ENCODE peak calls at places on chromosomes 13 and 19, in four cellular contexts. One of them, this sample, is unnamed.

GRCh38 chr13:113759525-113760137 is 605 bp downstream of the TMEM255B start:
- DNase-seq in hepatocyte: no peak
- DNase-seq in IMR-90: peak; percentile 9
- DNase-seq in endothelial cell of umbilical vein: peak; percentile 84
- DNase-seq in this sample: no peak

GRCh38 chr13:79457948-79458347 is 23.0 kb upstream of the NDFIP2 start:
- DNase-seq in hepatocyte: peak; percentile 9
- DNase-seq in IMR-90: peak; percentile 91
- DNase-seq in endothelial cell of umbilical vein: peak; percentile 79
- DNase-seq in this sample: no peak

GRCh38 chr19:4957981-4958380 is 10.9 kb upstream of the KDM4B start:
- DNase-seq in hepatocyte: no peak
- DNase-seq in IMR-90: no peak
- DNase-seq in endothelial cell of umbilical vein: no peak
- DNase-seq in this sample: no peak

GRCh38 chr19:39031368-39032163 is 783 bp downstream of the FBXO27 start:
- DNase-seq in hepatocyte: peak; percentile 98
- DNase-seq in IMR-90: no peak
- DNase-seq in endothelial cell of umbilical vein: peak; percentile 51
- DNase-seq in this sample: peak; percentile 93

GRCh38 chr13:30856004-30856790 is 49.9 kb upstream of the MEDAG start:
- DNase-seq in hepatocyte: no peak
- DNase-seq in IMR-90: no peak
- DNase-seq in endothelial cell of umbilical vein: no peak
- DNase-seq in this sample: no peak

GRCh38 chr19:3771906-3772450 is at the start of gene RAX2:
- DNase-seq in hepatocyte: no peak
- DNase-seq in IMR-90: no peak
- DNase-seq in endothelial cell of umbilical vein: no peak
- DNase-seq in this sample: no peak

GRCh38 chr19:4984448-4984990 is 15.6 kb downstream of the KDM4B start:
- DNase-seq in hepatocyte: no peak
- DNase-seq in IMR-90: no peak
- DNase-seq in endothelial cell of umbilical vein: no peak
- DNase-seq in this sample: no peak

GRCh38 chr13:94305033-94305432 is 174.4 kb downstream of the DCT start:
- DNase-seq in hepatocyte: no peak
- DNase-seq in IMR-90: no peak
- DNase-seq in endothelial cell of umbilical vein: no peak
- DNase-seq in this sample: no peak

GRCh38 chr19:28641395-28641794 is 571.6 kb downstream of the UQCRFS1 start:
- DNase-seq in hepatocyte: no peak
- DNase-seq in IMR-90: no peak
- DNase-seq in endothelial cell of umbilical vein: no peak
- DNase-seq in this sample: no peak

GRCh38 chr19:703651-704446 is 4.9 kb upstream of the PALM start:
- DNase-seq in hepatocyte: peak; percentile 80
- DNase-seq in IMR-90: peak; percentile 18
- DNase-seq in endothelial cell of umbilical vein: peak; percentile 22
- DNase-seq in this sample: peak; percentile 81

DNA sequence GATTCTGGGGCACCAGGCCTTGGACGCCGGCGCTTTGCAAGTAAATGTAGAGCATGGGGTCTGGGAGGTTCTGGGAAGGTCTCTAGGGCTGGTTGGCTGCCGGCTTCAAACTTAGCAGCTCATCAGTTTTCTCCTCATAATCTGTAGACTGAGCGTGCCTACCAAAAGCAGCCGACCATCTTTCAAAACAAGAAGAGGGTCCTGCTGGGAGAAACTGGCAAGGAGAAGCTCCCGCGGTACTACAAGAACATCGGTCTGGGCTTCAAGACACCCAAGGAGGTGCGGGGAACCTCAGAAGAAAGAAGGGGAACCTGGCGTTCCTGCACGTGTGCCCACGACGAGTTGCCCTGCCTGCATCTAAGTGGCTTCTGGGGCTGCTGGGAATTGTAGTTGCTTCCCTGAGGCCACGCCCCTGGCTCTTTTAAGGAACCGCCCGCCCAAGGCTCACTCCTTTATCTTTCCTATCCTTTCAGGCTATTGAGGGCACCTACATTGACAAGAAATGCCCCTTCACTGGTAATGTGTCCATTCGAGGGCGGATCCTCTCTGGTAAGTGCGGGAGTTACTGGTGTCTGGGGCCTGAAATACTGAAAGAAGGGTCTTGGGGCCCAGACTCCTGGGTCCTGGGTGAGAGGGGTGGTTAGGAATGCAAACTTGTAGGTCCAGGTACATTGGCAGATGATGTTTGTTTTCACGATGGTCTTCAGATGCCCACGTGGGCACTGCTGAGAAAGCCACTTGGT is 984 bp downstream of the RPS11 start:
- DNase-seq in hepatocyte: peak; percentile 83
- DNase-seq in IMR-90: peak; percentile 47
- DNase-seq in endothelial cell of umbilical vein: peak; percentile 49
- DNase-seq in this sample: peak; percentile 86
- H2AFZ ChIP-seq in hepatocyte: no peak overlapping the region
- H2AFZ ChIP-seq in IMR-90: no peak overlapping the region
- H2AFZ ChIP-seq in endothelial cell of umbilical vein: no peak overlapping the region
- H2AFZ ChIP-seq in this sample: no peak overlapping the region

GRCh38 chr19:10141973-10142372 is 22.3 kb upstream of the EIF3G start:
- DNase-seq in hepatocyte: no peak
- DNase-seq in IMR-90: no peak
- DNase-seq in endothelial cell of umbilical vein: no peak
- DNase-seq in this sample: no peak

GRCh38 chr19:10141479-10141878 is 21.8 kb upstream of the EIF3G start:
- DNase-seq in hepatocyte: no peak
- DNase-seq in IMR-90: no peak
- DNase-seq in endothelial cell of umbilical vein: no peak
- DNase-seq in this sample: no peak

GRCh38 chr19:10138879-10139795 is 19.4 kb upstream of the EIF3G start:
- DNase-seq in hepatocyte: no peak
- DNase-seq in IMR-90: no peak
- DNase-seq in endothelial cell of umbilical vein: no peak
- DNase-seq in this sample: no peak

GRCh38 chr19:10137751-10138682 is 18.3 kb upstream of the EIF3G start:
- DNase-seq in hepatocyte: no peak
- DNase-seq in IMR-90: no peak
- DNase-seq in endothelial cell of umbilical vein: no peak
- DNase-seq in this sample: no peak

GRCh38 chr19:10139952-10140351 is 20.3 kb upstream of the EIF3G start:
- DNase-seq in hepatocyte: no peak
- DNase-seq in IMR-90: no peak
- DNase-seq in endothelial cell of umbilical vein: no peak
- DNase-seq in this sample: no peak
- H3K36me3 ChIP-seq in hepatocyte: no peaks in the 10 kb centered on the region
- H3K36me3 ChIP-seq in IMR-90: peaks cover 84% of the 10 kb centered on the region
- H3K36me3 ChIP-seq in endothelial cell of umbilical vein: peaks cover 17% of the 10 kb centered on the region
- H3K36me3 ChIP-seq in this sample: peaks cover 98% of the 10 kb centered on the region

GRCh38 chr13:86864376-86864775 is 806.8 kb upstream of the SLITRK5 start:
- DNase-seq in hepatocyte: no peak
- DNase-seq in IMR-90: no peak
- DNase-seq in endothelial cell of umbilical vein: no peak
- DNase-seq in this sample: no peak
- H2AFZ ChIP-seq in hepatocyte: no peak overlapping the region
- H2AFZ ChIP-seq in IMR-90: no peak overlapping the region
- H2AFZ ChIP-seq in endothelial cell of umbilical vein: no peak overlapping the region
- H2AFZ ChIP-seq in this sample: no peak overlapping the region

GRCh38 chr19:2100719-2101061 is 4.0 kb downstream of the IZUMO4 start:
- DNase-seq in hepatocyte: no peak
- DNase-seq in IMR-90: no peak
- DNase-seq in endothelial cell of umbilical vein: no peak
- DNase-seq in this sample: no peak
- H3K36me3 ChIP-seq in hepatocyte: no peaks in the 10 kb centered on the region
- H3K36me3 ChIP-seq in IMR-90: peaks cover 43% of the 10 kb centered on the region
- H3K36me3 ChIP-seq in endothelial cell of umbilical vein: peaks cover 3% of the 10 kb centered on the region
- H3K36me3 ChIP-seq in this sample: peaks cover 53% of the 10 kb centered on the region

DNA sequence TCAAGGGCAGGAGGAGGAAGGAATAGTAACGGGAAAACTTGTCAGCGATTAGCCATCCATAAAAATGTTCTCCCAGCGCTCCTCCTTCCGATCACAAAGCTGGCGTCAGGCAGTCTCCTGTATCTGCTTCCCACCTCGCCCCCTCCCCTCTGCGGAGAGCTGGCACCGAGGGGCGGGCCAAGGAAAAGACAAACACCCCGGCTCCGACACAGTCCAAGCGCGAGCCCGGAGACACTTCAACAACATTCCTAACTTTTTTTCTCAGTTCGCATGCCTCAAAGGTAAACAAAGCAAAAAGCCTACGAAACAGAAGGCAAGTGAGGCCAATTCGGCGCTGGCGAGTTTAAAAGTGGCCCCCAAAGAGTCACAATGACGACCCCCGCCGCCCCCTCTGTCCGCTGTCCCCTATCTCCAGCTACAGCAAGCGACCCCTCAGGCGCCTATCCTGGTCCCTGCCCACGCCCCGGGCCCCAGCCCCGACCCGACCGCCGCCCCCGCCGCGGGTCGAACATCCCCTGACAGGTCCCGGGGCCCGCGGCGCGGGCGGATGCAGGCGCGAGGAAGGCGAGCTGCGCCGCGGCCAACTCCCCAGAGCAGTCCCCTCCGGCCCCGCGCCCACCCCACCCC is 719 bp downstream of the SMAD9 start:
- DNase-seq in hepatocyte: peak; percentile 71
- DNase-seq in IMR-90: peak; percentile 17
- DNase-seq in endothelial cell of umbilical vein: no peak
- DNase-seq in this sample: peak; percentile 70
- H2AFZ ChIP-seq in hepatocyte: peak overlapping the region; percentile 58
- H2AFZ ChIP-seq in IMR-90: peak overlapping the region; percentile 92
- H2AFZ ChIP-seq in endothelial cell of umbilical vein: peak overlapping the region; percentile 72
- H2AFZ ChIP-seq in this sample: peak overlapping the region; percentile 38

GRCh38 chr19:34230833-34231232 is 23.5 kb upstream of the GARRE1 start:
- DNase-seq in hepatocyte: no peak
- DNase-seq in IMR-90: no peak
- DNase-seq in endothelial cell of umbilical vein: no peak
- DNase-seq in this sample: no peak
- H3K36me3 ChIP-seq in hepatocyte: no peaks in the 10 kb centered on the region
- H3K36me3 ChIP-seq in IMR-90: peaks cover 25% of the 10 kb centered on the region
- H3K36me3 ChIP-seq in endothelial cell of umbilical vein: peaks cover 15% of the 10 kb centered on the region
- H3K36me3 ChIP-seq in this sample: peaks cover 71% of the 10 kb centered on the region

GRCh38 chr13:33679658-33680012 is 138.3 kb upstream of the RFC3 start:
- DNase-seq in hepatocyte: no peak
- DNase-seq in IMR-90: no peak
- DNase-seq in endothelial cell of umbilical vein: no peak
- DNase-seq in this sample: no peak

GRCh38 chr13:33676700-33677048 is 141.3 kb upstream of the RFC3 start:
- DNase-seq in hepatocyte: peak; percentile 38
- DNase-seq in IMR-90: peak; percentile 21
- DNase-seq in endothelial cell of umbilical vein: peak; percentile 39
- DNase-seq in this sample: peak; percentile 37

GRCh38 chr13:33677215-33677614 is 140.7 kb upstream of the RFC3 start:
- DNase-seq in hepatocyte: no peak
- DNase-seq in IMR-90: no peak
- DNase-seq in endothelial cell of umbilical vein: no peak
- DNase-seq in this sample: no peak

GRCh38 chr13:33678084-33678483 is 139.9 kb upstream of the RFC3 start:
- DNase-seq in hepatocyte: no peak
- DNase-seq in IMR-90: no peak
- DNase-seq in endothelial cell of umbilical vein: no peak
- DNase-seq in this sample: no peak

GRCh38 chr13:33678906-33679657 is 138.9 kb upstream of the RFC3 start:
- DNase-seq in hepatocyte: peak; percentile 79
- DNase-seq in IMR-90: peak; percentile 1
- DNase-seq in endothelial cell of umbilical vein: peak; percentile 95
- DNase-seq in this sample: no peak
- H2AFZ ChIP-seq in hepatocyte: no peak overlapping the region
- H2AFZ ChIP-seq in IMR-90: no peak overlapping the region
- H2AFZ ChIP-seq in endothelial cell of umbilical vein: peak overlapping the region; percentile 53
- H2AFZ ChIP-seq in this sample: peak overlapping the region; percentile 48

GRCh38 chr13:20799726-20800416 is 26.1 kb upstream of the EEF1AKMT1 start:
- DNase-seq in hepatocyte: no peak
- DNase-seq in IMR-90: peak; percentile 32
- DNase-seq in endothelial cell of umbilical vein: peak; percentile 28
- DNase-seq in this sample: no peak
- H3K36me3 ChIP-seq in hepatocyte: peaks cover 8% of the 10 kb centered on the region
- H3K36me3 ChIP-seq in IMR-90: peaks cover 8% of the 10 kb centered on the region
- H3K36me3 ChIP-seq in endothelial cell of umbilical vein: peaks cover 3% of the 10 kb centered on the region
- H3K36me3 ChIP-seq in this sample: peaks cover 91% of the 10 kb centered on the region

DNA sequence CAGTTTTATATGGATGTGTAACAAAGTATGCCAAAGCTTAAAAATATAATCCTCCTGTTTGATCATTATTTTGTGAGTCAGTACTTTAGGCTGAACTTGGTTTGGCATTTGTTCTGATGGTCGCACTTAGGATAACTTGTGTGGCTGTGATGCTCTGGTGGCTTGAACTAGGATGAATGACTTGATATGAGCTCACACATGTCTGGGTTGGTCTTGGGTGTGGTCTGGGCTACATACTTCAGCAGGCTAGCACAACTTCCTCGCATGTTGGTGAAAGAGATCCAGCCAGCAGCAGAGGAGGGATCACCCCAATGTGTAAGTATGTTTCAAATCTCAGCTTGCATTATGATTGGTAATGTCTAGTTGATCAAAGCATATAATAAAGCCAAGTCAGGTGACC is 969.1 kb upstream of the PCDH9 start:
- DNase-seq in hepatocyte: no peak
- DNase-seq in IMR-90: no peak
- DNase-seq in endothelial cell of umbilical vein: no peak
- DNase-seq in this sample: no peak
- H2AFZ ChIP-seq in hepatocyte: no peak overlapping the region
- H2AFZ ChIP-seq in IMR-90: no peak overlapping the region
- H2AFZ ChIP-seq in endothelial cell of umbilical vein: no peak overlapping the region
- H2AFZ ChIP-seq in this sample: no peak overlapping the region

GRCh38 chr19:16626796-16627193 is 1.2 kb downstream of the MED26 start:
- DNase-seq in hepatocyte: peak; percentile 24
- DNase-seq in IMR-90: no peak
- DNase-seq in endothelial cell of umbilical vein: no peak
- DNase-seq in this sample: no peak

GRCh38 chr19:16627928-16628182 is 149 bp downstream of the MED26 start:
- DNase-seq in hepatocyte: no peak
- DNase-seq in IMR-90: no peak
- DNase-seq in endothelial cell of umbilical vein: no peak
- DNase-seq in this sample: no peak

GRCh38 chr19:16628984-16629691 is 1.1 kb upstream of the MED26 start:
- DNase-seq in hepatocyte: peak; percentile 70
- DNase-seq in IMR-90: peak; percentile 72
- DNase-seq in endothelial cell of umbilical vein: peak; percentile 61
- DNase-seq in this sample: peak; percentile 84

GRCh38 chr19:16627194-16627927 is 643 bp downstream of the MED26 start:
- DNase-seq in hepatocyte: peak; percentile 28
- DNase-seq in IMR-90: no peak
- DNase-seq in endothelial cell of umbilical vein: peak; percentile 30
- DNase-seq in this sample: peak; percentile 69

GRCh38 chr19:16628183-16628983 is at the start of gene MED26:
- DNase-seq in hepatocyte: peak; percentile 98
- DNase-seq in IMR-90: peak; percentile 90
- DNase-seq in endothelial cell of umbilical vein: peak; percentile 94
- DNase-seq in this sample: peak; percentile 96
- H3K36me3 ChIP-seq in hepatocyte: no peaks in the 10 kb centered on the region
- H3K36me3 ChIP-seq in IMR-90: peaks cover 19% of the 10 kb centered on the region
- H3K36me3 ChIP-seq in endothelial cell of umbilical vein: peaks cover 2% of the 10 kb centered on the region
- H3K36me3 ChIP-seq in this sample: peaks cover 62% of the 10 kb centered on the region

This sample was measured in OCI-LY7.